ENCODE peak calls at places on chromosomes 16 and 17, in five cellular contexts. L is endothelial cell of umbilical vein, A is neuronal stem cell, X is fibroblast of lung, G is hepatocyte. D is an unnamed sample.

GRCh38 chr17:57697891-57698708 is 47.0 kb downstream of the CCDC182 start:
- DNase-seq in G (no peak), X (no peak), A (no peak), L (no peak), D (no peak)

GRCh38 chr17:50062323-50063243 is 6.7 kb downstream of the ITGA3 start:
- DNase-seq in X (peak; percentile 89), G (no peak), L (no peak), A (no peak), D (peak; percentile 92)

GRCh38 chr17:45087496-45087975 is 26.4 kb downstream of the NMT1 start:
- DNase-seq in G (no peak), L (no peak), A (no peak), X (peak; percentile 59), D (peak; percentile 50)

GRCh38 chr17:50139185-50139783 is 9.3 kb upstream of the SAMD14 start:
- DNase-seq in A (no peak), X (no peak), G (no peak), L (no peak), D (no peak)

GRCh38 chr17:42133461-42134041 is 10.9 kb downstream of the HSPB9 start:
- DNase-seq in G (no peak), X (no peak), A (no peak), L (no peak), D (peak; percentile 15)

GRCh38 chr16:57343131-57343731 is 15.4 kb upstream of the CCL22 start:
- DNase-seq in L (no peak), G (no peak), X (no peak), A (no peak), D (no peak)

GRCh38 chr16:21161211-21161610 is 2.7 kb downstream of the LDAF1 start:
- DNase-seq in L (no peak), X (no peak), G (no peak), A (no peak), D (peak; percentile 12)

GRCh38 chr16:82523786-82524185 is 103.0 kb upstream of the CDH13 start:
- DNase-seq in X (peak; percentile 48), L (no peak), A (no peak), G (no peak), D (no peak)

GRCh38 chr17:44765965-44766364 is 7.2 kb downstream of the ADAM11 start:
- DNase-seq in L (no peak), A (no peak), G (no peak), X (no peak), D (no peak)

GRCh38 chr17:9208381-9208780 is 187.1 kb downstream of the NTN1 start:
- DNase-seq in L (no peak), X (no peak), G (no peak), A (no peak), D (no peak)

GRCh38 chr17:38748329-38749221 is at the start of gene PCGF2:
- DNase-seq in X (peak; percentile 86), A (peak; percentile 93), G (peak; percentile 96), L (peak; percentile 83), D (peak; percentile 92)

GRCh38 chr17:78591263-78591671 is 14.1 kb upstream of the DNAH17 start:
- DNase-seq in A (no peak), X (no peak), G (no peak), L (no peak), D (no peak)

GRCh38 chr17:30274887-30275286 is 16.9 kb downstream of the BLMH start:
- DNase-seq in L (no peak), G (no peak), A (no peak), X (no peak), D (no peak)

GRCh38 chr16:62752837-62753236 is 716.6 kb upstream of the CDH8 start:
- DNase-seq in X (no peak), L (no peak), A (no peak), G (no peak), D (no peak)

GRCh38 chr16:56662357-56663354 is 4.9 kb downstream of the MT1F start:
- DNase-seq in L (no peak), X (no peak), A (no peak), G (no peak), D (no peak)

GRCh38 chr17:78134899-78135385 is 4.4 kb downstream of the TMC8 start:
- DNase-seq in L (no peak), G (no peak), X (no peak), A (no peak), D (no peak)

GRCh38 chr17:13031718-13032350 is 14.0 kb upstream of the ELAC2 start:
- DNase-seq in A (no peak), G (peak; percentile 60), X (peak; percentile 20), L (peak; percentile 18), D (peak; percentile 77)

GRCh38 chr16:19715566-19715965 is 2.5 kb downstream of the KNOP1 start:
- DNase-seq in G (no peak), L (no peak), X (no peak), A (no peak), D (peak; percentile 34)

GRCh38 chr17:20992987-20993862 is 49.6 kb downstream of the USP22 start:
- DNase-seq in A (peak; percentile 82), L (peak; percentile 87), G (peak; percentile 85), X (peak; percentile 60), D (peak; percentile 70)

GRCh38 chr17:79220715-79221291 is 146.2 kb downstream of the ENGASE start:
- DNase-seq in A (peak; percentile 53), X (no peak), G (no peak), L (no peak), D (peak; percentile 9)

GRCh38 chr17:65662166-65662565 is 100.7 kb upstream of the AXIN2 start:
- DNase-seq in G (no peak), L (no peak), X (peak; percentile 68), A (no peak), D (peak; percentile 78)

GRCh38 chr16:31114468-31114867 is 3.0 kb upstream of the KAT8 start:
- DNase-seq in L (no peak), G (no peak), X (no peak), A (no peak), D (no peak)
- H3K4me2 ChIP-seq in L (no peak overlapping the region), G (no peak overlapping the region), X (no peak overlapping the region), A (no peak overlapping the region), D (no peak overlapping the region)

DNA sequence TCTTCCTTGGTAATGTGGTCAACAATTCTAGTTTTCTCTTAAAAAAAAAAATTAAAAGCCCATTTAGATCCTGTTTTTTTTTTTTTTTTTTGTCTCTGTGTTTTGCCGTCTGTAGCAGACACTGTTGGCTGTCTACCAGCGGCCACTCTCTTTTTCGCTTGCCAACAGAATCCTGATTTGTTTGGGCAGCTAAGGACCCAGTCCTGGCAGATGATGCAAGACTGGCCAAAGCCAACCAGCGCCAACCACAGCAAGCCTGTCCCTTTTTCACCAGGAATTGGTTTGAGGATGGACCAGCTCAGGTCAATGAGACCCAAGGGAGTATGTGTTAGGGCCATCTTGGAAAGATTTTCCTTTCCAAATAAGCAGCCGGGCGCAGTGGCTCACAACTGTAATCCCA is 28.2 kb downstream of the ST3GAL2 start:
- DNase-seq in G (no peak), L (no peak), X (peak; percentile 33), A (no peak), D (no peak)
- H3K4me2 ChIP-seq in G (no peak overlapping the region), L (no peak overlapping the region), X (no peak overlapping the region), A (no peak overlapping the region), D (no peak overlapping the region)

DNA sequence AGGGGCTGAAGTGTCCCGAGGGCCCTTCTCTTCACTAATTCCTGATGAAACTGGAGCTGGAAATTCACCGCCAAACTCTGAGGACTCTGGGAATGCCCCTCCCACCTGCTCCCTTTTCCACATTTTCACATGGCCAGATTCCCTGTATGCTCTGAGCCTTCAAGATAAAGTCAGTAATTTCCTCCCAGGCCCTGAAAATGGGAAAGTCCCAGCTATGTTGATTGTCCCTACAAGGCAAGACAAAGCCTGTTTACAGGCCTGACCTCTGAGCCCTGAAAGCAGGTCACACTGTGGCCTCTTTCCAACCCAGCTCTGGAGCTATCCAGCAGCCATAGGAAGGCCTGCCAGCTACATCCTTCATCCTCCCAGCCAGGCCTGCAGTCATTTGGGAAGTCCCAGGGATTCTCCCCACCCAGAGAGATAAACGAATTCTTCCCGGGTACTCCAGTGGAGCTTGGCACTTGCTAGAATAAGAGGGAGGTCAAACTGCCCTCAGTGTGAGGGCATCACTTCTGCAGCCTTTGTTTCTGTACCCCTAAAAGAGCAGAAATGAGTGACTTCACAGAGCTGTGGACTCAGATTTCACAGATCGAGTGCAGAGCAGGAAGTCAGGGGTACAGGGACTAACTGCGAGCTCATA is 19.6 kb upstream of the CCL2 start:
- DNase-seq in A (no peak), G (peak; percentile 52), X (peak; percentile 61), L (peak; percentile 97), D (peak; percentile 37)
- H3K4me2 ChIP-seq in A (no peak overlapping the region), G (no peak overlapping the region), X (no peak overlapping the region), L (no peak overlapping the region), D (no peak overlapping the region)

GRCh38 chr17:27379863-27380533 is 76.2 kb upstream of the KSR1 start:
- DNase-seq in L (peak; percentile 73), G (peak; percentile 59), A (peak; percentile 63), X (peak; percentile 73), D (peak; percentile 75)

GRCh38 chr17:27382025-27382424 is 74.2 kb upstream of the KSR1 start:
- DNase-seq in G (no peak), L (no peak), A (no peak), X (no peak), D (no peak)

GRCh38 chr17:27378482-27379200 is 77.6 kb upstream of the KSR1 start:
- DNase-seq in L (no peak), A (no peak), X (peak; percentile 41), G (no peak), D (no peak)

GRCh38 chr17:27380551-27380950 is 75.7 kb upstream of the KSR1 start:
- DNase-seq in L (no peak), X (no peak), A (no peak), G (no peak), D (no peak)

GRCh38 chr17:27381007-27381501 is 75.2 kb upstream of the KSR1 start:
- DNase-seq in G (peak; percentile 75), X (peak; percentile 53), L (peak; percentile 51), A (peak; percentile 49), D (peak; percentile 59)
- H3K4me2 ChIP-seq in G (no peak overlapping the region), X (no peak overlapping the region), L (no peak overlapping the region), A (no peak overlapping the region), D (peak overlapping the region; percentile 68)

D was measured in GM23248.